ENCODE peak calls at places on chromosome 19, in six cellular contexts. One of them, this sample, is unnamed.

GRCh38 chr19:3136684-3137055 is 837 bp downstream of the GNA15 start:
- DNase-seq in mesothelial cell of epicardium: no peak
- DNase-seq in epithelial cell of esophagus: peak
- DNase-seq in hepatocyte: no peak
- DNase-seq in left ventricle myocardium inferior: no peak
- DNase-seq in foreskin fibroblast: no peak
- DNase-seq in this sample: no peak

GRCh38 chr19:30674656-30675055 is 302.5 kb downstream of the ZNF536 start:
- DNase-seq in foreskin fibroblast: no peak
- DNase-seq in left ventricle myocardium inferior: no peak
- DNase-seq in hepatocyte: no peak
- DNase-seq in epithelial cell of esophagus: no peak
- DNase-seq in mesothelial cell of epicardium: no peak
- DNase-seq in this sample: no peak

GRCh38 chr19:6767357-6768235 is at the start of gene SH2D3A:
- DNase-seq in left ventricle myocardium inferior: peak
- DNase-seq in mesothelial cell of epicardium: peak
- DNase-seq in hepatocyte: peak
- DNase-seq in epithelial cell of esophagus: peak
- DNase-seq in foreskin fibroblast: peak
- DNase-seq in this sample: peak

GRCh38 chr19:55624109-55625003 is at the start of gene ZNF784:
- DNase-seq in left ventricle myocardium inferior: peak
- DNase-seq in foreskin fibroblast: peak
- DNase-seq in epithelial cell of esophagus: peak
- DNase-seq in hepatocyte: peak
- DNase-seq in mesothelial cell of epicardium: peak
- DNase-seq in this sample: peak

GRCh38 chr19:23916991-23917390 is 2.3 kb downstream of the ZNF726 start:
- DNase-seq in hepatocyte: no peak
- DNase-seq in foreskin fibroblast: peak
- DNase-seq in epithelial cell of esophagus: peak
- DNase-seq in mesothelial cell of epicardium: no peak
- DNase-seq in left ventricle myocardium inferior: no peak
- DNase-seq in this sample: no peak

GRCh38 chr19:33283578-33283977 is 18.8 kb downstream of the CEBPA start:
- DNase-seq in epithelial cell of esophagus: no peak
- DNase-seq in hepatocyte: no peak
- DNase-seq in left ventricle myocardium inferior: no peak
- DNase-seq in mesothelial cell of epicardium: no peak
- DNase-seq in foreskin fibroblast: no peak
- DNase-seq in this sample: no peak

GRCh38 chr19:18107235-18108083 is 9.9 kb downstream of the MAST3 start:
- DNase-seq in left ventricle myocardium inferior: no peak
- DNase-seq in hepatocyte: no peak
- DNase-seq in mesothelial cell of epicardium: no peak
- DNase-seq in epithelial cell of esophagus: peak
- DNase-seq in foreskin fibroblast: no peak
- DNase-seq in this sample: no peak

GRCh38 chr19:1063030-1063908 is 3.7 kb upstream of the ARHGAP45 start:
- DNase-seq in foreskin fibroblast: no peak
- DNase-seq in epithelial cell of esophagus: peak
- DNase-seq in left ventricle myocardium inferior: no peak
- DNase-seq in hepatocyte: no peak
- DNase-seq in mesothelial cell of epicardium: no peak
- DNase-seq in this sample: no peak

GRCh38 chr19:35991731-35992450 is 3.1 kb upstream of the SDHAF1 start:
- DNase-seq in mesothelial cell of epicardium: no peak
- DNase-seq in left ventricle myocardium inferior: no peak
- DNase-seq in hepatocyte: no peak
- DNase-seq in epithelial cell of esophagus: no peak
- DNase-seq in foreskin fibroblast: no peak
- DNase-seq in this sample: no peak

GRCh38 chr19:37999309-38000213 is 92.6 kb downstream of the SIPA1L3 start:
- DNase-seq in hepatocyte: no peak
- DNase-seq in epithelial cell of esophagus: peak
- DNase-seq in foreskin fibroblast: peak
- DNase-seq in left ventricle myocardium inferior: peak
- DNase-seq in mesothelial cell of epicardium: no peak
- DNase-seq in this sample: no peak

GRCh38 chr19:6773323-6773931 is 919 bp downstream of the VAV1 start:
- DNase-seq in epithelial cell of esophagus: no peak
- DNase-seq in left ventricle myocardium inferior: peak
- DNase-seq in mesothelial cell of epicardium: no peak
- DNase-seq in hepatocyte: no peak
- DNase-seq in foreskin fibroblast: no peak
- DNase-seq in this sample: no peak

GRCh38 chr19:21462540-21462939 is 42.9 kb upstream of the ZNF429 start:
- DNase-seq in left ventricle myocardium inferior: no peak
- DNase-seq in foreskin fibroblast: no peak
- DNase-seq in epithelial cell of esophagus: no peak
- DNase-seq in hepatocyte: no peak
- DNase-seq in mesothelial cell of epicardium: no peak
- DNase-seq in this sample: no peak

GRCh38 chr19:51796195-51796679 is 1.3 kb downstream of the FPR3 start:
- DNase-seq in foreskin fibroblast: no peak
- DNase-seq in epithelial cell of esophagus: no peak
- DNase-seq in left ventricle myocardium inferior: no peak
- DNase-seq in hepatocyte: no peak
- DNase-seq in mesothelial cell of epicardium: no peak
- DNase-seq in this sample: no peak

GRCh38 chr19:3556978-3557460 is 367 bp downstream of the MFSD12 start:
- DNase-seq in left ventricle myocardium inferior: no peak
- DNase-seq in foreskin fibroblast: peak
- DNase-seq in hepatocyte: peak
- DNase-seq in epithelial cell of esophagus: peak
- DNase-seq in mesothelial cell of epicardium: peak
- DNase-seq in this sample: no peak

GRCh38 chr19:55490478-55491436 is 2.5 kb downstream of the SSC5D start:
- DNase-seq in foreskin fibroblast: peak
- DNase-seq in hepatocyte: no peak
- DNase-seq in epithelial cell of esophagus: no peak
- DNase-seq in mesothelial cell of epicardium: no peak
- DNase-seq in left ventricle myocardium inferior: no peak
- DNase-seq in this sample: no peak

GRCh38 chr19:54837542-54837941 is 12.7 kb upstream of the KIR3DL2 start:
- DNase-seq in mesothelial cell of epicardium: no peak
- DNase-seq in left ventricle myocardium inferior: no peak
- DNase-seq in hepatocyte: no peak
- DNase-seq in epithelial cell of esophagus: no peak
- DNase-seq in foreskin fibroblast: no peak
- DNase-seq in this sample: no peak

GRCh38 chr19:8145969-8146368 is 3.4 kb downstream of the FBN3 start:
- DNase-seq in hepatocyte: no peak
- DNase-seq in epithelial cell of esophagus: no peak
- DNase-seq in foreskin fibroblast: no peak
- DNase-seq in left ventricle myocardium inferior: no peak
- DNase-seq in mesothelial cell of epicardium: no peak
- DNase-seq in this sample: no peak

GRCh38 chr19:16611121-16611520 is 16.9 kb downstream of the MED26 start:
- DNase-seq in hepatocyte: no peak
- DNase-seq in mesothelial cell of epicardium: no peak
- DNase-seq in foreskin fibroblast: no peak
- DNase-seq in left ventricle myocardium inferior: no peak
- DNase-seq in epithelial cell of esophagus: peak
- DNase-seq in this sample: no peak

GRCh38 chr19:17075860-17076538 is 422 bp downstream of the MYO9B start:
- DNase-seq in hepatocyte: peak
- DNase-seq in left ventricle myocardium inferior: peak
- DNase-seq in foreskin fibroblast: peak
- DNase-seq in mesothelial cell of epicardium: no peak
- DNase-seq in epithelial cell of esophagus: peak
- DNase-seq in this sample: no peak

GRCh38 chr19:38634757-38635482 is 12.5 kb upstream of the ACTN4 start:
- DNase-seq in left ventricle myocardium inferior: peak
- DNase-seq in hepatocyte: peak
- DNase-seq in foreskin fibroblast: peak
- DNase-seq in epithelial cell of esophagus: peak
- DNase-seq in mesothelial cell of epicardium: peak
- DNase-seq in this sample: peak

GRCh38 chr19:22607653-22608430 is 26.3 kb upstream of the ZNF492 start:
- DNase-seq in foreskin fibroblast: no peak
- DNase-seq in epithelial cell of esophagus: no peak
- DNase-seq in hepatocyte: no peak
- DNase-seq in left ventricle myocardium inferior: no peak
- DNase-seq in mesothelial cell of epicardium: no peak
- DNase-seq in this sample: no peak

GRCh38 chr19:11813801-11814706 is at the start of gene ZNF440:
- DNase-seq in hepatocyte: peak
- DNase-seq in left ventricle myocardium inferior: peak
- DNase-seq in foreskin fibroblast: peak
- DNase-seq in mesothelial cell of epicardium: peak
- DNase-seq in epithelial cell of esophagus: peak
- DNase-seq in this sample: no peak
- TF ChIP-seq CTCF in hepatocyte: no peak
- TF ChIP-seq CTCF in left ventricle myocardium inferior: no peak
- TF ChIP-seq CTCF in foreskin fibroblast: no peak
- TF ChIP-seq CTCF in mesothelial cell of epicardium: no peak
- TF ChIP-seq CTCF in epithelial cell of esophagus: no peak
- TF ChIP-seq CTCF in this sample: no peak

DNA sequence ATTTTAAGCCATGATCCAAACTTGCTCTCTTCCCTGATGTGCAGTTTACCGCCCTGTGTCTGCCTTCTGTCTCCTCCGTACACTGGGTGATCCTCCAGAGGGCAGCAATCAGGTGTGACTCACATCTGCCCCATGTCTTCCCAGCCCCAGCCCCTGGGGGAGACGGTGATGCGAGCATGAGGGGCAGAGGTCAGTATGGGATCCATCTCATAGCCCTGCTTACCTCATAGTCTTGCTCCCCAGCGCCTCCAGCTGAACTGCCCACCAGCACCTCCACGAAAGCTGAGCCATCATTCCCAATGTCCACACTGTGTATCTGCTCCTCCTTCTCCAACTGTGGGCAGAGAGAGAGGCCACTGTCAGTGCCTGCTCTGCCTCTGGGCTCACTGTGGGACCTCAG is 14.6 kb downstream of the XRCC1 start:
- DNase-seq in epithelial cell of esophagus: peak
- DNase-seq in hepatocyte: no peak
- DNase-seq in foreskin fibroblast: peak
- DNase-seq in mesothelial cell of epicardium: no peak
- DNase-seq in left ventricle myocardium inferior: no peak
- DNase-seq in this sample: no peak
- TF ChIP-seq CTCF in epithelial cell of esophagus: no peak
- TF ChIP-seq CTCF in hepatocyte: no peak
- TF ChIP-seq CTCF in foreskin fibroblast: no peak
- TF ChIP-seq CTCF in mesothelial cell of epicardium: no peak
- TF ChIP-seq CTCF in left ventricle myocardium inferior: no peak
- TF ChIP-seq CTCF in this sample: no peak

DNA sequence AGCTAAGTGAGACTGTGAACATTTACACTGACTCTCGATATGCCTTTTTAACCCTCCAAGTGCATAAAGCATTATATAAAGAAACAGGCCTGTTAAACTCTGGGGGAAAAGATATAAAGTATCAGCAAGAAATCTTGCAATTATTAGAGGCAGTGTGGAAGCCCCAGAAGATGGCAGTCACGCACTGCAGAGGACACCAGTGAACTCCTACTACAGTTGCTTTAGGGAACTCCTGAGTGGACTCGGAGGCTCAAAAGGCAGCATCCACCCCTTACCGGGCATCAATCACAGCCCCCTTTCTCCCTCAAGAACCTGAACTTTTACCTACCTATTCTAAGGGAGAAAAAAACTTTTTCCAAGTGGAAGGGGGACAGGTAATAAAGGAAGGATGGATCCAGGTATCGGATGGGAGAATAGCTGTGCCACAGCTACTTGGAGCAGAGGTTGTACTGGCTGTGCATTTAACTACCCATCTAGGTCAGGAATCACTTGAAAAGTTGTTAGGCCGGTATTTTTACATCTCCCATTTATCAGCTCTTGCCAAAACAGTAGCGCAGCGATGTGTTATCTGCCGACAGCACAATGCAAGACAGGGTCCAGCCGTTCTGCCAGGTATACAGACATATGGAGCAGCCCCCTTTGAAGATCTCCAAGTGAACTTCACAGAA is 80.1 kb downstream of the ZNF486 start:
- DNase-seq in hepatocyte: peak
- DNase-seq in foreskin fibroblast: peak
- DNase-seq in mesothelial cell of epicardium: peak
- DNase-seq in epithelial cell of esophagus: peak
- DNase-seq in left ventricle myocardium inferior: peak
- DNase-seq in this sample: peak
- TF ChIP-seq CTCF in hepatocyte: peak
- TF ChIP-seq CTCF in foreskin fibroblast: no peak
- TF ChIP-seq CTCF in mesothelial cell of epicardium: peak
- TF ChIP-seq CTCF in epithelial cell of esophagus: peak
- TF ChIP-seq CTCF in left ventricle myocardium inferior: peak
- TF ChIP-seq CTCF in this sample: no peak

GRCh38 chr19:10420444-10421239 is at the start of gene PDE4A:
- DNase-seq in hepatocyte: peak
- DNase-seq in mesothelial cell of epicardium: no peak
- DNase-seq in epithelial cell of esophagus: peak
- DNase-seq in foreskin fibroblast: peak
- DNase-seq in left ventricle myocardium inferior: no peak
- DNase-seq in this sample: peak
- TF ChIP-seq CTCF in hepatocyte: peak
- TF ChIP-seq CTCF in mesothelial cell of epicardium: peak
- TF ChIP-seq CTCF in epithelial cell of esophagus: peak
- TF ChIP-seq CTCF in foreskin fibroblast: peak
- TF ChIP-seq CTCF in left ventricle myocardium inferior: peak
- TF ChIP-seq CTCF in this sample: peak

DNA sequence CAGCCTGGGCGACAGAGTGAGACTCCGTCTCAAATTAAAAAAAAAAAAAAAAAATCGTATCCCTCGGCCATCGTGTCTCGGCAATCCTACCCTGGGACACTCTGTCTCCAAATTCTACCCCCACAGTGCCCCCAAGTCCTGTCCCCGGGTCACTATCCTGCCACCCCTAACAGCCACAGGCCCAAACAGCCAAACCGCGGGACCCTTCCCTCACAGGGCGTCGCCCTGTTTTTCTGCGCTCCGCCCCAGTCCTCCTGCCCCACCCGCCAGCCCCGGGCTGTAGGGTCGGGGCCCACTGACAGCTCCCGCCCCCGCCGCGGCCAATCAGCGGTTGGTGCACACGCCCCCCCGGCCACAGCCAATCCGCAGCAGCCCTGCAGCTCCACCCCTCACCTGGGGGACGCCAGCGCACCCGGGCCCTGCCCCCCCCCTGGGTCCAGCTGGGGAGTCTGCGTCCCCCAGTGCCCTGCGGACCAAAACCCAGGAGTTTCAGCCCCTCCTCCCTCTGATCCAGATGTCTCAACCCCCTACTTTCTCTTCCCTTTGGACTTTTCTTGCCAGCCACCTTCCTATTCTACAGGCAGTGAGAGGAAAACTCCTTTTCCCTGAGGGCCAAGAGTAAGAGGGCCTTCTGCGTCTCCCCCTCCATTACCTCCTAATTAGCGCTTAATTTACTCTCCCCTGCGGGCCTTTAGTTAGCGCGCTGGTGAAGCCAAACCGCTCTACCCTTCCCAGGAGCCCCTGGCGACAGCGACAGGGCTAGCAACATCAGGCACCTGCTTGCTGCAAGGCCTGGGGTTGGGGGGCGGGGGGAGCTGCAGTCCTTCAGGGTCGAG is 1.5 kb upstream of the BCAT2 start:
- DNase-seq in left ventricle myocardium inferior: peak
- DNase-seq in foreskin fibroblast: peak
- DNase-seq in epithelial cell of esophagus: peak
- DNase-seq in hepatocyte: peak
- DNase-seq in mesothelial cell of epicardium: peak
- DNase-seq in this sample: peak
- TF ChIP-seq CTCF in left ventricle myocardium inferior: no peak
- TF ChIP-seq CTCF in foreskin fibroblast: no peak
- TF ChIP-seq CTCF in epithelial cell of esophagus: peak
- TF ChIP-seq CTCF in hepatocyte: no peak
- TF ChIP-seq CTCF in mesothelial cell of epicardium: no peak
- TF ChIP-seq CTCF in this sample: no peak